ENCODE peak calls at places on chromosome 5, in four cellular contexts. One of them, this sample, is unnamed.
A peak's percentile ranks its signal among the peaks of the same experiment; 100 is the strongest.

GRCh38 chr5:173917788-173918786 is 29.9 kb downstream of the CPEB4 start:
- DNase-seq in heart right ventricle: peak; percentile 34
- DNase-seq in PC-9: peak; percentile 53
- DNase-seq in fibroblast of lung: peak; percentile 92
- DNase-seq in this sample: peak; percentile 41

GRCh38 chr5:97618721-97619120 is 435.7 kb upstream of the RIOK2 start:
- DNase-seq in heart right ventricle: no peak
- DNase-seq in fibroblast of lung: no peak
- DNase-seq in PC-9: no peak
- DNase-seq in this sample: no peak

GRCh38 chr5:126610616-126611015 is 9.9 kb downstream of the PHAX start:
- DNase-seq in fibroblast of lung: no peak
- DNase-seq in PC-9: no peak
- DNase-seq in heart right ventricle: no peak
- DNase-seq in this sample: no peak

GRCh38 chr5:157481255-157481654 is 21.2 kb downstream of the NIPAL4 start:
- DNase-seq in heart right ventricle: no peak
- DNase-seq in fibroblast of lung: no peak
- DNase-seq in PC-9: no peak
- DNase-seq in this sample: no peak

GRCh38 chr5:6736106-6736505 is 22.9 kb downstream of the TENT4A start:
- DNase-seq in fibroblast of lung: no peak
- DNase-seq in PC-9: no peak
- DNase-seq in heart right ventricle: no peak
- DNase-seq in this sample: no peak

GRCh38 chr5:175590471-175590881 is 67.4 kb upstream of the HRH2 start:
- DNase-seq in PC-9: no peak
- DNase-seq in fibroblast of lung: peak; percentile 3
- DNase-seq in heart right ventricle: no peak
- DNase-seq in this sample: peak; percentile 12

GRCh38 chr5:140182075-140182709 is 7.2 kb downstream of the CYSTM1 start:
- DNase-seq in fibroblast of lung: peak; percentile 80
- DNase-seq in PC-9: no peak
- DNase-seq in heart right ventricle: no peak
- DNase-seq in this sample: no peak

GRCh38 chr5:13985736-13986418 is 41.4 kb upstream of the DNAH5 start:
- DNase-seq in fibroblast of lung: peak; percentile 91
- DNase-seq in heart right ventricle: no peak
- DNase-seq in PC-9: peak; percentile 97
- DNase-seq in this sample: no peak

GRCh38 chr5:120452471-120452870 is 11.6 kb upstream of the PRR16 start:
- DNase-seq in heart right ventricle: no peak
- DNase-seq in fibroblast of lung: no peak
- DNase-seq in PC-9: no peak
- DNase-seq in this sample: no peak

GRCh38 chr5:75434107-75434506 is 77.3 kb downstream of the CERT1 start:
- DNase-seq in PC-9: no peak
- DNase-seq in heart right ventricle: no peak
- DNase-seq in fibroblast of lung: no peak
- DNase-seq in this sample: no peak

GRCh38 chr5:21142791-21143190 is 1154.8 kb upstream of the CDH18 start:
- DNase-seq in heart right ventricle: no peak
- DNase-seq in fibroblast of lung: no peak
- DNase-seq in PC-9: no peak
- DNase-seq in this sample: no peak

GRCh38 chr5:181109489-181110013 is 21.4 kb downstream of the OR2V1 start:
- DNase-seq in heart right ventricle: no peak
- DNase-seq in fibroblast of lung: no peak
- DNase-seq in PC-9: no peak
- DNase-seq in this sample: no peak

GRCh38 chr5:57559110-57559635 is 76.6 kb upstream of the ACTBL2 start:
- DNase-seq in fibroblast of lung: no peak
- DNase-seq in heart right ventricle: no peak
- DNase-seq in PC-9: no peak
- DNase-seq in this sample: no peak

GRCh38 chr5:138611295-138612220 is 36.4 kb upstream of the HSPA9 start:
- DNase-seq in fibroblast of lung: peak; percentile 60
- DNase-seq in PC-9: no peak
- DNase-seq in heart right ventricle: no peak
- DNase-seq in this sample: no peak

GRCh38 chr5:89901983-89902382 is 507.6 kb downstream of the CETN3 start:
- DNase-seq in heart right ventricle: no peak
- DNase-seq in PC-9: no peak
- DNase-seq in fibroblast of lung: peak; percentile 1
- DNase-seq in this sample: no peak

GRCh38 chr5:59620535-59621212 is 272.9 kb downstream of the PDE4D start:
- DNase-seq in fibroblast of lung: no peak
- DNase-seq in PC-9: no peak
- DNase-seq in heart right ventricle: no peak
- DNase-seq in this sample: no peak

GRCh38 chr5:143412656-143413342 is 9.3 kb upstream of the NR3C1 start:
- DNase-seq in PC-9: no peak
- DNase-seq in heart right ventricle: no peak
- DNase-seq in fibroblast of lung: no peak
- DNase-seq in this sample: no peak

GRCh38 chr5:58184910-58185309 is 275.0 kb downstream of the PLK2 start:
- DNase-seq in heart right ventricle: no peak
- DNase-seq in PC-9: no peak
- DNase-seq in fibroblast of lung: no peak
- DNase-seq in this sample: peak; percentile 20

GRCh38 chr5:62144395-62145022 is 161.5 kb upstream of the KIF2A start:
- DNase-seq in PC-9: no peak
- DNase-seq in fibroblast of lung: no peak
- DNase-seq in heart right ventricle: no peak
- DNase-seq in this sample: peak; percentile 64

GRCh38 chr5:37400501-37400900 is 21.4 kb downstream of the WDR70 start:
- DNase-seq in PC-9: no peak
- DNase-seq in heart right ventricle: no peak
- DNase-seq in fibroblast of lung: no peak
- DNase-seq in this sample: no peak

GRCh38 chr5:96963267-96963666 is 27.4 kb downstream of the LNPEP start:
- DNase-seq in fibroblast of lung: peak; percentile 70
- DNase-seq in heart right ventricle: peak; percentile 25
- DNase-seq in PC-9: no peak
- DNase-seq in this sample: no peak

GRCh38 chr5:150645070-150645700 is 4.7 kb downstream of the SYNPO start:
- DNase-seq in PC-9: peak; percentile 43
- DNase-seq in heart right ventricle: peak; percentile 80
- DNase-seq in fibroblast of lung: peak; percentile 77
- DNase-seq in this sample: no peak

GRCh38 chr5:124655943-124656459 is 90.4 kb downstream of the ZNF608 start:
- DNase-seq in heart right ventricle: no peak
- DNase-seq in fibroblast of lung: peak; percentile 90
- DNase-seq in PC-9: peak; percentile 40
- DNase-seq in this sample: peak; percentile 80

GRCh38 chr5:124660229-124661093 is 86.0 kb downstream of the ZNF608 start:
- DNase-seq in heart right ventricle: no peak
- DNase-seq in fibroblast of lung: peak; percentile 65
- DNase-seq in PC-9: peak; percentile 80
- DNase-seq in this sample: no peak

GRCh38 chr5:124661317-124662141 is 84.9 kb downstream of the ZNF608 start:
- DNase-seq in fibroblast of lung: peak; percentile 67
- DNase-seq in PC-9: peak; percentile 70
- DNase-seq in heart right ventricle: no peak
- DNase-seq in this sample: no peak

GRCh38 chr5:124659798-124660197 is 86.6 kb downstream of the ZNF608 start:
- DNase-seq in PC-9: no peak
- DNase-seq in fibroblast of lung: no peak
- DNase-seq in heart right ventricle: no peak
- DNase-seq in this sample: no peak

DNA sequence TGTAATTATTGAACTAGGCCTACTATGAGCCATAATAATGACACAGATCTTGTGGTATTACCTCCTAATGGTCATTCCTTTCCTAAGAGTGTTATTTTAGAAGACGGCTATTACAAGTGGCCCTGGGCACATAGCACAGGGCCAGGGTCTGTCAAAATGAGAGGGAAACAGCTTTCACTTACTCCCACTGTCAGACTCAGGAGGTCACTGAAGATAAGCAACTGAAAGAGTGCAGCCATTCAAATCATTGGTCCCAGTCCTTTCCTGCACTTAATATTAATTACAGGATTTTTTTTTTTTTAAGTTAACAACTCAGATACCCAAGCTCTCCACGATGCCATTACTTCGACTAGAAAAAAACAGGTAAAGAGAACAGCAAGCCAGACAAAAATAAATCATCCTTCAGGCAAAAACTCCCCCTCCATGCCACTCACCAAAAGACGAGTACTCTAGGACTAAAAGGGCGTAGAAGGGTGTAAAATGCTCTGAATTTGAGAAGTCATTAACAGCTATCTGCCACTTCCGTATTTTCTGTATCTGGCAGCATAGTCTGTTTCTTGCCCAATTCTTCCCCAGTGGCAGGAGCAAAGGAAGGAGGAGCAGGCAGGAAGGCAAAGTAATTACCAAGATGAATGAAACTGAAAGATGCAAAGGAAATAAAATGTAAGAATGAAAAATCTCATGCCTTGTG is 87.4 kb downstream of the ZNF608 start:
- DNase-seq in fibroblast of lung: no peak
- DNase-seq in PC-9: no peak
- DNase-seq in heart right ventricle: no peak
- DNase-seq in this sample: no peak
- H3K27ac ChIP-seq in fibroblast of lung: no peak overlapping the region
- H3K27ac ChIP-seq in PC-9: no peak overlapping the region
- H3K27ac ChIP-seq in heart right ventricle: no peak overlapping the region
- H3K27ac ChIP-seq in this sample: no peak overlapping the region

GRCh38 chr5:136058031-136058971 is 29.5 kb downstream of the TGFBI start:
- DNase-seq in fibroblast of lung: peak; percentile 100
- DNase-seq in PC-9: no peak
- DNase-seq in heart right ventricle: no peak
- DNase-seq in this sample: no peak

GRCh38 chr5:136056336-136056735 is 27.5 kb downstream of the TGFBI start:
- DNase-seq in PC-9: no peak
- DNase-seq in fibroblast of lung: no peak
- DNase-seq in heart right ventricle: no peak
- DNase-seq in this sample: no peak

GRCh38 chr5:136058972-136059354 is 30.2 kb downstream of the TGFBI start:
- DNase-seq in PC-9: no peak
- DNase-seq in heart right ventricle: no peak
- DNase-seq in fibroblast of lung: no peak
- DNase-seq in this sample: no peak

GRCh38 chr5:136056771-136057335 is 28.1 kb downstream of the TGFBI start:
- DNase-seq in fibroblast of lung: no peak
- DNase-seq in heart right ventricle: no peak
- DNase-seq in PC-9: no peak
- DNase-seq in this sample: no peak

DNA sequence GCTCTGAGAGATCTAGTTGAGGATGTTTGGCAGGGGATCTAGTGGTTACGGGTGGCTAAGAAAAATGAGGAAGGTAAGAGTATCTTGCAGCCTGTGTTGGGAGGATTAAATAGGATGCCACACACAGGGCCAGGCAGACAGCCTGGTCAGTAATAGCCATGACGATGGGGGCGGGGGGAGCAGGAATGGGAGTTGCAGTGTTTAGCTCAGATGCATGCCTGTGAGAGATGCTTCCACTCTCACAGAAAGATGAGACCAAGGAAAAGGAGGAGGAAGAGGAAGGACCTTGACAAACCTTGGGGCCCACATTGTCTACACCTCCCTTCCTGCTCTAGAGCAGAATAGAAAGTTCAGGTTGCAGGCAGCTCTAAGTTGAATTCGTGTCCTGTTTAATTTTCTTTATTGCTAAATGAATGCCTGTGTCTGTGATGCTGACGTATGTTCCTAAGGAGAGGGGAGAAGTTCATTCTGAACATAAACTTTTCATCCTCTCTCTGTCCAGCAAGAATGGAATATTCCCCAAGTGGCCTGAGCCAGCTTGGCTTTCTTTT is 28.7 kb downstream of the TGFBI start:
- DNase-seq in fibroblast of lung: peak; percentile 91
- DNase-seq in heart right ventricle: no peak
- DNase-seq in PC-9: no peak
- DNase-seq in this sample: no peak
- H3K27ac ChIP-seq in fibroblast of lung: peak overlapping the region; percentile 89
- H3K27ac ChIP-seq in heart right ventricle: peak overlapping the region; percentile 59
- H3K27ac ChIP-seq in PC-9: peak overlapping the region; percentile 27
- H3K27ac ChIP-seq in this sample: no peak overlapping the region

GRCh38 chr5:7802855-7803254 is 48.1 kb downstream of the CFAP90 start:
- DNase-seq in fibroblast of lung: no peak
- DNase-seq in PC-9: no peak
- DNase-seq in heart right ventricle: no peak
- DNase-seq in this sample: no peak

GRCh38 chr5:7805379-7805778 is 45.6 kb downstream of the CFAP90 start:
- DNase-seq in fibroblast of lung: no peak
- DNase-seq in PC-9: peak; percentile 23
- DNase-seq in heart right ventricle: no peak
- DNase-seq in this sample: no peak

DNA sequence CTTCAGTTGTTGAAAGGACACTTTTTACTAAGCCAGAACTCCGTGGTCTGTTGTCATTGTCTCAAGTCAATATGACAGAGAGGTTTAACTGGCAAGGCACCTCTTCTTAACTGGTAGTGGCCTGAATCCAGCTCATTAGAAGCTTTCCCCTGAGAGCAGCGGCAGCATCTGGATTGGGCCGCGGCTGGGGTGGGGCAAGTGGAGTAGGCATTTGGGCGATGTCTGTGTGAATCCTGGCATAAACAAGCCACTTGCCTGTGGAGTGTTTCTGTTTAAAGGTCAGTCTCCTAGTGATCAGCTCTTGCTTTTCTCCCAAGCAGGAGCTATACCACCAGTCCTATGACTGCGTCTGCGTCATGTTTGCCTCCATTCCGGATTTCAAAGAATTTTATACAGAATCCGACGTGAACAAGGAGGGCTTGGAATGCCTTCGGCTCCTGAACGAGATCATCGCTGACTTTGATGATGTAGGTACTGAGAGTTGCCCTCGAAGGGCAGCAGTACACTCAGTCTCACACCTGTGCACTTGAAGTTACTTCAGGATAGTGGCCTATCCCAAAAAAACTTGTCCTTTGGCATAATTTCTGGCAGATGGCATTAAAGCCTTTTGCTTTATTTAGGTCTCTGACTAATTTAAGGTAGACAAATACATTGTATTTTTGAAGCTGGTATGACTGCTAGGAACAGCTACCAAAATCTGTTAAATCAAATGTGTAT is 48.9 kb downstream of the CFAP90 start:
- DNase-seq in PC-9: no peak
- DNase-seq in heart right ventricle: no peak
- DNase-seq in fibroblast of lung: no peak
- DNase-seq in this sample: no peak
- H3K27ac ChIP-seq in PC-9: no peak overlapping the region
- H3K27ac ChIP-seq in heart right ventricle: no peak overlapping the region
- H3K27ac ChIP-seq in fibroblast of lung: no peak overlapping the region
- H3K27ac ChIP-seq in this sample: no peak overlapping the region

DNA sequence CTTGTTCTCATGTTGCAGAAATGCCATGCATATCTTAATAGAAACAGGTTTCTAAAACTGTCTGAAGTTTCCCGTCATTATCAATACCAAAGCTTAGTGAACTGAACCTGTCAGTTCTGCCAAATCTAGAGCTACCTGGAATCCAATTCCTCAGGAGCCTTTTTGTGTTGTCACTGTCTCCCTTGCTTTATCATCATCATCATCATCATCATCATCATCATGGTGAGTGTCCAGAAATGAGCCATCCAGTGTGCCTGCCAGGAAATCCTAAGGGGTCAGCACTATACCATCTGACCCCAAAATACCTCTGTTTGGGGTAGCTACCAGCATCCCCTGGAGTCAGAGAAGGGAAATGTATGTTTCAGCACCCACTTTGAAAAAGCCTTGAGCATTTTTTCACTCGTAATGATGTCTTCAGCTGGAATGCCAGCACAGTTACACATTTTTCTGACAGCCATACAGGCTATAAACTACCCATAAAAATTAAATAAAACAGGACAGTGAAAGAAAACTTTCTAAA is 150.3 kb downstream of the NR2F1-AS1 start:
- DNase-seq in PC-9: no peak
- DNase-seq in fibroblast of lung: no peak
- DNase-seq in heart right ventricle: no peak
- DNase-seq in this sample: no peak
- H3K27ac ChIP-seq in PC-9: no peak overlapping the region
- H3K27ac ChIP-seq in fibroblast of lung: no peak overlapping the region
- H3K27ac ChIP-seq in heart right ventricle: no peak overlapping the region
- H3K27ac ChIP-seq in this sample: no peak overlapping the region

This sample was measured in epithelial cell of prostate.